ENCODE peak calls at places on chromosomes 4 and X, in five cellular contexts. P is AG04449; Z is stimulated activated CD4-positive, alpha-beta T cell treated with anti-CD3 and anti-CD28 coated beads, Interleukin-1b, Interleukin-23, amount 100 ng/mL, for 24 hours; W is NCI-H2029 treated with DMSO at 0.1 percent for 48 hours; J is amniotic epithelial cell. T is an unnamed sample.

GRCh38 chrX:21373637-21374162 is 518 bp upstream of the CNKSR2 start:
- DNase-seq in Z (peak), J (no peak), P (no peak), W (peak), T (no peak)

GRCh38 chr4:7638984-7639789 is 204.5 kb upstream of the PSAPL1 start:
- DNase-seq in J (no peak), W (no peak), P (no peak), Z (no peak), T (no peak)

GRCh38 chrX:41514179-41514578 is 67.0 kb downstream of the NYX start:
- DNase-seq in W (no peak), Z (no peak), J (no peak), P (no peak), T (no peak)

GRCh38 chr4:3676196-3676595 is 90.0 kb upstream of the ADRA2C start:
- DNase-seq in Z (no peak), P (no peak), W (no peak), J (no peak), T (no peak)

GRCh38 chr4:132587626-132588025 is 561.5 kb upstream of the PCDH10 start:
- DNase-seq in P (no peak), W (no peak), Z (no peak), J (no peak), T (peak)

GRCh38 chrX:140697618-140698017 is 11.9 kb upstream of the LINC00632 start:
- DNase-seq in Z (no peak), J (no peak), W (no peak), P (no peak), T (peak)

GRCh38 chr4:20432098-20432497 is 180.4 kb downstream of the SLIT2 start:
- DNase-seq in P (no peak), W (no peak), Z (no peak), J (peak), T (no peak)

GRCh38 chr4:38889143-38889542 is 21.5 kb downstream of the FAM114A1 start:
- DNase-seq in P (no peak), Z (no peak), W (no peak), J (peak), T (peak)

GRCh38 chr4:158314756-158315487 is 104.6 kb downstream of the TMEM144 start:
- DNase-seq in P (peak), W (no peak), J (peak), Z (no peak), T (peak)

GRCh38 chr4:47668810-47669408 is 169.0 kb downstream of the CORIN start:
- DNase-seq in W (peak), P (no peak), J (peak), Z (peak), T (peak)

GRCh38 chr4:185054876-185055275 is 36.6 kb downstream of the HELT start:
- DNase-seq in W (no peak), Z (no peak), J (no peak), P (no peak), T (no peak)

GRCh38 chr4:3202836-3203820 is 45.8 kb upstream of the MSANTD1 start:
- DNase-seq in W (no peak), Z (peak), P (no peak), J (no peak), T (no peak)

GRCh38 chrX:134186362-134187121 is 50.4 kb upstream of the CCDC160 start:
- DNase-seq in P (no peak), W (no peak), Z (no peak), J (no peak), T (no peak)

GRCh38 chr4:10841697-10842096 is 157.1 kb upstream of the CLNK start:
- DNase-seq in J (no peak), Z (no peak), P (no peak), W (no peak), T (peak)

GRCh38 chr4:81290818-81291217 is 75.8 kb upstream of the PRKG2 start:
- DNase-seq in J (no peak), P (no peak), W (no peak), Z (no peak), T (no peak)

GRCh38 chr4:142534994-142535393 is 311.1 kb downstream of the INPP4B start:
- DNase-seq in J (no peak), W (no peak), P (no peak), Z (no peak), T (peak)

GRCh38 chrX:104193485-104193884 is 27.2 kb downstream of the FAM199X start:
- DNase-seq in W (no peak), P (no peak), Z (no peak), J (peak), T (no peak)

GRCh38 chr4:140135529-140136021 is 18.4 kb downstream of the MAML3 start:
- DNase-seq in Z (no peak), J (peak), W (peak), P (no peak), T (peak)

GRCh38 chr4:165152527-165152926 is 39.9 kb upstream of the TMEM192 start:
- DNase-seq in J (peak), P (no peak), Z (no peak), W (no peak), T (no peak)

GRCh38 chr4:65370709-65371108 is 299.6 kb downstream of the EPHA5 start:
- DNase-seq in J (no peak), W (no peak), P (no peak), Z (no peak), T (no peak)

GRCh38 chr4:49000806-49001205 is 14.7 kb downstream of the CWH43 start:
- DNase-seq in P (no peak), W (no peak), J (no peak), Z (no peak), T (no peak)

GRCh38 chr4:120873554-120873953 is 49.0 kb downstream of the PRDM5 start:
- DNase-seq in Z (no peak), P (no peak), W (no peak), J (no peak), T (no peak)

GRCh38 chrX:149282909-149283308 is 222.2 kb downstream of the IDS start:
- DNase-seq in W (no peak), P (no peak), Z (no peak), J (no peak), T (no peak)

GRCh38 chr4:142883433-142883832 is 37.3 kb upstream of the INPP4B start:
- DNase-seq in W (no peak), J (no peak), Z (no peak), P (no peak), T (peak)

T was measured in ELR.